ENCODE peak calls at places on chromosomes 4 and X, in six cellular contexts. One of them, this sample, is unnamed.

GRCh38 chrX:13090261-13091110 is 46.1 kb upstream of the FAM9C start:
- DNase-seq in HCT116: no peak
- DNase-seq in T-cell: no peak
- DNase-seq in dorsolateral prefrontal cortex: no peak
- DNase-seq in NCI-H1694: no peak
- DNase-seq in AG08396: no peak
- DNase-seq in this sample: no peak

GRCh38 chr4:14345356-14345775 is 656.9 kb upstream of the CPEB2 start:
- DNase-seq in HCT116: no peak
- DNase-seq in T-cell: no peak
- DNase-seq in dorsolateral prefrontal cortex: no peak
- DNase-seq in NCI-H1694: no peak
- DNase-seq in AG08396: peak
- DNase-seq in this sample: no peak

GRCh38 chr4:78644744-78645330 is 93.3 kb downstream of the ANXA3 start:
- DNase-seq in HCT116: peak
- DNase-seq in T-cell: peak
- DNase-seq in dorsolateral prefrontal cortex: no peak
- DNase-seq in NCI-H1694: no peak
- DNase-seq in AG08396: peak
- DNase-seq in this sample: peak

GRCh38 chr4:151098191-151098590 is 1.2 kb upstream of the RPS3A start:
- DNase-seq in HCT116: no peak
- DNase-seq in T-cell: no peak
- DNase-seq in dorsolateral prefrontal cortex: no peak
- DNase-seq in NCI-H1694: no peak
- DNase-seq in AG08396: no peak
- DNase-seq in this sample: no peak

GRCh38 chr4:73885570-73886230 is 16.5 kb downstream of the CXCL1 start:
- DNase-seq in HCT116: no peak
- DNase-seq in T-cell: no peak
- DNase-seq in dorsolateral prefrontal cortex: no peak
- DNase-seq in NCI-H1694: no peak
- DNase-seq in AG08396: no peak
- DNase-seq in this sample: no peak

GRCh38 chr4:137674066-137674465 is 141.8 kb upstream of the PCDH18 start:
- DNase-seq in HCT116: no peak
- DNase-seq in T-cell: no peak
- DNase-seq in dorsolateral prefrontal cortex: no peak
- DNase-seq in NCI-H1694: no peak
- DNase-seq in AG08396: no peak
- DNase-seq in this sample: no peak

GRCh38 chrX:153765138-153766079 is 1.4 kb downstream of the PLXNB3 start:
- DNase-seq in HCT116: no peak
- DNase-seq in T-cell: no peak
- DNase-seq in dorsolateral prefrontal cortex: peak
- DNase-seq in NCI-H1694: no peak
- DNase-seq in AG08396: peak
- DNase-seq in this sample: no peak

GRCh38 chr4:17347445-17347844 is 164.4 kb downstream of the QDPR start:
- DNase-seq in HCT116: peak
- DNase-seq in T-cell: no peak
- DNase-seq in dorsolateral prefrontal cortex: no peak
- DNase-seq in NCI-H1694: no peak
- DNase-seq in AG08396: peak
- DNase-seq in this sample: no peak

GRCh38 chrX:150224676-150225075 is 138.4 kb upstream of the MAMLD1 start:
- DNase-seq in HCT116: no peak
- DNase-seq in T-cell: no peak
- DNase-seq in dorsolateral prefrontal cortex: no peak
- DNase-seq in NCI-H1694: no peak
- DNase-seq in AG08396: no peak
- DNase-seq in this sample: no peak

GRCh38 chrX:10833299-10834169 is 213.1 kb upstream of the MID1 start:
- DNase-seq in HCT116: no peak
- DNase-seq in T-cell: no peak
- DNase-seq in dorsolateral prefrontal cortex: no peak
- DNase-seq in NCI-H1694: no peak
- DNase-seq in AG08396: no peak
- DNase-seq in this sample: no peak

GRCh38 chrX:39818750-39819149 is 279.0 kb downstream of the BCOR start:
- DNase-seq in HCT116: no peak
- DNase-seq in T-cell: no peak
- DNase-seq in dorsolateral prefrontal cortex: no peak
- DNase-seq in NCI-H1694: no peak
- DNase-seq in AG08396: no peak
- DNase-seq in this sample: no peak

GRCh38 chr4:25180524-25181131 is 20.4 kb upstream of the SEPSECS start:
- DNase-seq in HCT116: peak
- DNase-seq in T-cell: peak
- DNase-seq in dorsolateral prefrontal cortex: no peak
- DNase-seq in NCI-H1694: peak
- DNase-seq in AG08396: peak
- DNase-seq in this sample: peak

GRCh38 chrX:150212672-150213480 is 150.2 kb upstream of the MAMLD1 start:
- DNase-seq in HCT116: no peak
- DNase-seq in T-cell: no peak
- DNase-seq in dorsolateral prefrontal cortex: no peak
- DNase-seq in NCI-H1694: no peak
- DNase-seq in AG08396: peak
- DNase-seq in this sample: no peak

GRCh38 chr4:159341486-159341885 is 238.6 kb downstream of the RAPGEF2 start:
- DNase-seq in HCT116: no peak
- DNase-seq in T-cell: no peak
- DNase-seq in dorsolateral prefrontal cortex: no peak
- DNase-seq in NCI-H1694: no peak
- DNase-seq in AG08396: no peak
- DNase-seq in this sample: no peak

GRCh38 chrX:112643721-112644120 is 36.0 kb downstream of the LHFPL1 start:
- DNase-seq in HCT116: no peak
- DNase-seq in T-cell: no peak
- DNase-seq in dorsolateral prefrontal cortex: no peak
- DNase-seq in NCI-H1694: no peak
- DNase-seq in AG08396: no peak
- DNase-seq in this sample: no peak

GRCh38 chr4:8896506-8896905 is 24.9 kb upstream of the HMX1 start:
- DNase-seq in HCT116: no peak
- DNase-seq in T-cell: no peak
- DNase-seq in dorsolateral prefrontal cortex: no peak
- DNase-seq in NCI-H1694: no peak
- DNase-seq in AG08396: no peak
- DNase-seq in this sample: no peak

GRCh38 chr4:85028910-85029309 is 62.4 kb upstream of the WDFY3 start:
- DNase-seq in HCT116: no peak
- DNase-seq in T-cell: no peak
- DNase-seq in dorsolateral prefrontal cortex: no peak
- DNase-seq in NCI-H1694: peak
- DNase-seq in AG08396: no peak
- DNase-seq in this sample: no peak

GRCh38 chrX:30301977-30302376 is 7.2 kb downstream of the NR0B1 start:
- DNase-seq in HCT116: no peak
- DNase-seq in T-cell: no peak
- DNase-seq in dorsolateral prefrontal cortex: no peak
- DNase-seq in NCI-H1694: no peak
- DNase-seq in AG08396: peak
- DNase-seq in this sample: no peak